ENCODE peak calls at places on chromosome 1, in seven cellular contexts. D is MM.1S, V is H9, H is A673, Q is dorsolateral prefrontal cortex, K is prostate gland, J is upper lobe of right lung. P is an unnamed sample.

GRCh38 chr1:63317007-63317813 is 5.2 kb upstream of the FOXD3 start:
- DNase-seq in D (peak), K (peak), H (peak), J (peak), V (peak), Q (no peak), P (peak)

GRCh38 chr1:153990468-153991150 is at the start of gene RPS27:
- DNase-seq in D (peak), J (peak), K (peak), V (peak), Q (peak), H (peak), P (peak)

GRCh38 chr1:41314781-41315481 is 46.3 kb upstream of the FOXO6 start:
- DNase-seq in D (no peak), J (no peak), H (peak), V (no peak), K (no peak), Q (no peak), P (no peak)

GRCh38 chr1:38736399-38736798 is 123.2 kb downstream of the RRAGC start:
- DNase-seq in D (no peak), K (no peak), H (no peak), V (no peak), J (no peak), Q (no peak), P (no peak)

GRCh38 chr1:22471078-22471477 is 19.4 kb downstream of the ZBTB40 start:
- DNase-seq in J (no peak), K (no peak), D (no peak), Q (no peak), H (peak), V (no peak), P (no peak)

GRCh38 chr1:185595835-185596667 is 138.1 kb upstream of the HMCN1 start:
- DNase-seq in J (no peak), D (peak), K (no peak), H (peak), V (peak), Q (no peak), P (no peak)

GRCh38 chr1:30934613-30935012 is 26.1 kb upstream of the SDC3 start:
- DNase-seq in H (no peak), K (no peak), Q (no peak), J (no peak), V (no peak), D (no peak), P (no peak)

GRCh38 chr1:19647643-19648042 is 3.5 kb downstream of the NBL1 start:
- DNase-seq in Q (no peak), V (no peak), J (no peak), D (no peak), H (no peak), K (peak), P (no peak)

GRCh38 chr1:37765937-37766664 is 1.2 kb upstream of the EPHA10 start:
- DNase-seq in V (peak), H (no peak), D (peak), J (no peak), Q (no peak), K (no peak), P (no peak)

GRCh38 chr1:246959944-246960693 is 28.4 kb upstream of the AHCTF1 start:
- DNase-seq in V (no peak), K (no peak), D (no peak), H (peak), Q (no peak), J (no peak), P (no peak)

GRCh38 chr1:231550448-231550781 is 21.9 kb downstream of the TSNAX start:
- DNase-seq in J (no peak), V (peak), K (no peak), Q (no peak), D (peak), H (peak), P (no peak)

GRCh38 chr1:47230692-47231313 is 1.2 kb downstream of the TAL1 start:
- DNase-seq in K (no peak), V (peak), D (no peak), H (no peak), Q (no peak), J (no peak), P (no peak)

GRCh38 chr1:44237721-44238457 is 24.6 kb downstream of the DMAP1 start:
- DNase-seq in D (no peak), H (peak), V (peak), Q (no peak), J (peak), K (peak), P (peak)

GRCh38 chr1:203323587-203323986 is 18.3 kb downstream of the BTG2 start:
- DNase-seq in K (no peak), Q (no peak), J (no peak), D (no peak), H (no peak), V (no peak), P (peak)

DNA sequence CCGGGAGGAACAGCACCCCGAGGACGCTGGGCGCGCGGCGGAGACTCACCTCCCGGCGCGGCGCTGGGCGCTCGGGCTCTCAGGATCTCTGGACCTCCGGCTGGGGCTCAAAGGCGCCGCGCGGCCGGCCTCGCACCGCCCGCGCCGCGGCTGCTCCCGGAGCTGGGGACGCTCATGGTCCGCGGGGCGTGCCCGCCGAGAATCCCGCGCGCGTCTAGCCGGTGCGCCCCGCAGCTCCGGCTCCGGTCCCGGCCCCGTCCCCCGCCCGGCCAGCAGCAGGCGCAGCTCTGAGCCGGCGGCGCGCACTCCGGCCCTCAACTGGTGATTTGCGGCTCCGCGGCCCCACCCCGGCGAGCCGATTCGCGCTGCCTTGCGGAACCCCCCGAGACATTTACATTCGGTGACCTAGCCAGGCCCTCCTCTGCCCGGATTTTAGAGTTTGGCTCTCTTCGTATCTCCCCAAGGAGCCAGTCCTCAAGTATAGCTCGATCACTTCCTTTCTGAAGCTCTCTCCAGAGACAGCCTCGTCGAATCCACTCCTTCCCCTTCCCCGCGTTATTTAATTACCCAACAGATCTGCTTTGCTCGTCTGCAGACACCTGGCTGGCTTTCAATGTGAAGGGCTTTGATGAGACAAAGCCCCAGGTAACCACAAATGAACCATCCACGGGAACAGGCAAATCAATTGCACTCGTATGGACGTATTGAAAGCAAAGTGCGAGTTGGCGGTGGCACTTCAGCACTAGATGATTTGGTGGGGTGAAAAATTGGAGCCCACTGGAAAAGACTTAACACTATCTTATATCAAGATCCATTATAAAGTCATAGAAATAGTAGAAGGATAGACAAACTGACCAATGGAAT is at the start of gene BCAR3:
- DNase-seq in H (peak), Q (peak), D (no peak), K (peak), V (peak), J (peak), P (peak)
- TF ChIP-seq CTCF in H (no peak), Q (no peak), D (no peak), K (peak), V (no peak), J (peak), P (peak)

DNA sequence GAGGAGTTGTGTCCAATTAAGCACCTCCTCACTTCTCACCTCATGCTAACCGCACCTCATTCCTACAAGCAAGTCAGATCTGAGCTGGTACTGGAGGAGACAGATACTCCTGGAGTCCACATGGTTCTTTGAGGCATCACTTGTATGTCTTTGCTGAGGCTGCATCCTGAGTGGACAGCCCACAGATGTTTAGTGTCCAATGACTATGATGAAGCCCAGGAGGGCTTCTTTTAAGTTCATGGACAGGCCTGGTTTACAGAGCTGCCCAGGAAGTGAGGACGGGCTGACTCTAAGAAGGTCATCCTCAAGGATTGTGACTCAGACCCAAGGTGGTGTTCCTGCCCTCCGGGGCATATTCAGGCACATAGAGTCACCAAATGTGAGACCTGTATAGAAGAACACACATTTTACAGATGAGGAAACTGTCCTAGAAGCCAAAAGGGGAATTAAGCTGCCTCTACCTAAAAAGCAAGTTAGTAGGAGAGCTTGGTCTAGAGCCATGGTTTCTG is 228.3 kb downstream of the OMA1 start:
- DNase-seq in K (no peak), D (no peak), J (no peak), V (no peak), Q (no peak), H (no peak), P (no peak)
- H3K27ac ChIP-seq in K (no peak), D (no peak), J (no peak), V (no peak), Q (no peak), H (no peak), P (no peak)

DNA sequence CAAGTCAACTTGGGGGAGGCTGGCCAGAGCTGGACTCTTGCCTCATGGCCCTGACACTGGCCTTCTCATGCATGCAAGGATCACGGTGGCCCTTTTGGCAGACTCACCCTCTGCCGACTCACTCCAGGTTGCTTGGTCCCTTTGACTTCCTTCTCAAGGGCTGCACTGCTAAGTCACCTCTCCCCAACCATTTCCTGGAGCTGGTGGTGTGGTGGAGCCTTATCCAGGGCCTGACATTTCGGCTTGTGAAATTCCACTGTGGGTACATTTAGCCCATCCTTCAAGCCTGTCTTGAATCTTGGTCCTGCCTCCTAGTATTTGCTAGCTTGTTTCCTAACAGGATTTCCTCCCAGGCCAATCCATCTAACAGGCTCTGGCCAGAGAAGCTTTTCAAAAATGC is 52.5 kb upstream of the JUN start:
- DNase-seq in V (no peak), H (no peak), J (no peak), D (no peak), K (no peak), Q (no peak), P (no peak)
- TF ChIP-seq CTCF in V (no peak), H (no peak), J (no peak), D (no peak), K (no peak), Q (no peak), P (no peak)

DNA sequence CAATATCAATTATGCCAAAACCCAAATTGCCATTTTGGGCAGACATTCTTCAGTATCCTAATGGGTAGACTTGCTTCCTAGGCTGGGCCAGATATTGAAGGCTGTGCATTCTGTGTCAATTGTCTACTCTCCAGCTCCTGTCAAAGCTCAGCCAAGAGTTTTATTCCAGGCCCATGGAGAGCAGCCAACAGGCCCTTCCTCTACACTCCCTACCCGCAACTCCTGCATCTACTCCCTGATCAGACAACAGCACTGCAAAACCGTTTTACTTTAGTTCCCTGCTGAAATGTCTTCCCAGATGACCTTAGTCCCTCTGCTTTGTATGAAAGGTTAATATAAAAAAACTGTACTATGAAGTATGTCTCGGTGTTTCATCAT is 6.6 kb upstream of the ADORA3 start:
- DNase-seq in K (no peak), J (no peak), D (no peak), H (no peak), Q (no peak), V (no peak), P (no peak)
- H3K27ac ChIP-seq in K (no peak), J (no peak), D (no peak), H (no peak), Q (no peak), V (no peak), P (no peak)

DNA sequence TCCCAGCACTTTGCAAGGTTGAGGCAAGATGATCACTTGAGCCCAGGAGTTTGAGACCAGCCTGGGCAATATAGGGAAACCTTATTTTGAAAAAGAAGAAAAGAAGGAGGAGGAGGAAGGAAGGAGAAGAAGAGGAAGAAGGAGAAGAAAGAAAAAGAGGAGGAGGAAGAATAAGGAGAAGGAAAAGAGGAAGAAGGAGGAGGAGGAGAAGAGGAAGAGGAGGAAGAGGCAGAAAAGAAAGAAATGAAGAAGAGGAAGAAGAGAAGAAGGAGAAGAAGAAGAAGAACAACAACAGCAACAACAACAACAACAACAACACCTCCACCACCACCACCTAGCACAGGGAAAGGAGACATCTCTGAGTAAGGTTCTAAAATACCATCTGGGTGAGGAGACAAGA is 10.6 kb downstream of the SELENBP1 start:
- DNase-seq in V (no peak), D (no peak), J (no peak), H (no peak), Q (no peak), K (no peak), P (no peak)
- TF ChIP-seq CTCF in V (no peak), D (no peak), J (no peak), H (no peak), Q (no peak), K (no peak), P (no peak)

P was measured in lower lobe of right lung.